ENCODE peak calls at places on chromosomes 16 and 17, in four cellular contexts. C, S, P and U are unnamed samples.

GRCh38 chr17:51676691-51677487 is 416.5 kb downstream of the UTP18 start:
- DNase-seq in C (no peak), S (no peak), P (no peak), U (no peak)

GRCh38 chr17:62807812-62808575 is at the start of gene MARCHF10:
- DNase-seq in C (peak; percentile 69), P (no peak), S (no peak), U (peak; percentile 31)

GRCh38 chr16:66250686-66251405 is 115.6 kb upstream of the CDH5 start:
- DNase-seq in S (peak; percentile 92), P (no peak), C (no peak), U (no peak)

GRCh38 chr17:27741361-27741861 is 58.9 kb downstream of the NOS2 start:
- DNase-seq in P (no peak), C (no peak), S (no peak), U (no peak)

GRCh38 chr16:51389881-51390280 is 238.8 kb upstream of the SALL1 start:
- DNase-seq in C (no peak), P (no peak), S (no peak), U (no peak)

GRCh38 chr16:55257971-55258613 is 65.9 kb upstream of the IRX6 start:
- DNase-seq in S (peak; percentile 60), P (no peak), C (peak; percentile 55), U (peak; percentile 64)

GRCh38 chr17:41505836-41506767 is 690 bp upstream of the KRT13 start:
- DNase-seq in S (no peak), C (no peak), P (no peak), U (no peak)

GRCh38 chr16:75263291-75263962 is 12.0 kb upstream of the BCAR1 start:
- DNase-seq in C (no peak), S (no peak), P (no peak), U (no peak)

GRCh38 chr17:69945698-69946185 is 129.3 kb upstream of the KCNJ16 start:
- DNase-seq in S (no peak), C (no peak), P (no peak), U (no peak)

GRCh38 chr17:50916708-50917417 is 50.7 kb upstream of the TOB1 start:
- DNase-seq in S (no peak), P (no peak), C (no peak), U (no peak)

GRCh38 chr17:57898487-57899311 is 48.9 kb upstream of the MRPS23 start:
- DNase-seq in C (no peak), S (peak; percentile 96), P (peak; percentile 75), U (no peak)

GRCh38 chr16:3113765-3114479 is 1.5 kb downstream of the ZNF205 start:
- DNase-seq in P (no peak), C (no peak), S (peak; percentile 74), U (no peak)

GRCh38 chr17:27956601-27957445 is 63.7 kb upstream of the LYRM9 start:
- DNase-seq in S (no peak), P (peak; percentile 24), C (no peak), U (no peak)

GRCh38 chr16:85202051-85202601 is 89.9 kb upstream of the CIBAR2 start:
- DNase-seq in P (no peak), S (no peak), C (no peak), U (no peak)

GRCh38 chr17:36778458-36778857 is 158.8 kb upstream of the LHX1 start:
- DNase-seq in C (no peak), P (no peak), S (peak; percentile 13), U (no peak)

GRCh38 chr16:88970095-88970494 is 6.9 kb downstream of the CBFA2T3 start:
- DNase-seq in P (no peak), S (peak; percentile 31), C (no peak), U (no peak)

GRCh38 chr17:82551779-82552457 is 32.4 kb downstream of the FOXK2 start:
- DNase-seq in P (peak; percentile 82), C (peak; percentile 81), S (peak; percentile 84), U (peak; percentile 74)

GRCh38 chr17:34709108-34709779 is 129.9 kb downstream of the TMEM132E start:
- DNase-seq in P (no peak), C (no peak), S (no peak), U (no peak)

GRCh38 chr16:86722970-86723369 is 144.6 kb downstream of the FOXL1 start:
- DNase-seq in S (no peak), C (no peak), P (no peak), U (no peak)

GRCh38 chr17:6327007-6327406 is 107.9 kb downstream of the AIPL1 start:
- DNase-seq in S (no peak), C (no peak), P (no peak), U (peak; percentile 6)

GRCh38 chr17:27562777-27563455 is 68.1 kb upstream of the LGALS9 start:
- DNase-seq in C (no peak), P (no peak), S (no peak), U (no peak)

GRCh38 chr16:54291107-54291980 is 4.8 kb upstream of the IRX3 start:
- DNase-seq in C (no peak), P (no peak), S (no peak), U (no peak)

GRCh38 chr16:30186444-30186781 is 3.0 kb downstream of the CORO1A start:
- DNase-seq in S (peak; percentile 2), C (no peak), P (no peak), U (no peak)

GRCh38 chr16:49698416-49698815 is 157.5 kb downstream of the ZNF423 start:
- DNase-seq in P (no peak), C (no peak), S (peak; percentile 93), U (no peak)

GRCh38 chr17:17387461-17388362 is 84.5 kb downstream of the NT5M start:
- DNase-seq in C (peak; percentile 25), S (peak; percentile 81), P (no peak), U (peak; percentile 26)

GRCh38 chr17:6494239-6494941 is 50.1 kb downstream of the PIMREG start:
- DNase-seq in P (no peak), C (no peak), S (peak; percentile 32), U (no peak)

GRCh38 chr17:38735161-38735997 is 5.2 kb downstream of the CISD3 start:
- DNase-seq in S (peak; percentile 68), P (peak; percentile 81), C (peak; percentile 71), U (peak; percentile 81)

GRCh38 chr17:81066072-81066471 is 31.1 kb downstream of the BAIAP2 start:
- DNase-seq in P (no peak), S (no peak), C (no peak), U (no peak)

GRCh38 chr17:40937384-40937819 is at the start of gene KRT23:
- DNase-seq in C (no peak), S (no peak), P (no peak), U (no peak)

GRCh38 chr17:21019976-21020575 is 22.7 kb downstream of the USP22 start:
- DNase-seq in C (no peak), S (peak; percentile 63), P (no peak), U (no peak)

GRCh38 chr17:76524598-76525512 is 12.7 kb downstream of the CYGB start:
- DNase-seq in S (no peak), P (no peak), C (no peak), U (no peak)

GRCh38 chr16:18842565-18842964 is 41.2 kb upstream of the ARL6IP1 start:
- DNase-seq in C (no peak), P (no peak), S (no peak), U (no peak)

GRCh38 chr17:44653384-44653783 is 2.9 kb upstream of the MEIOC start:
- DNase-seq in C (no peak), P (no peak), S (no peak), U (no peak)

GRCh38 chr17:12789976-12790805 is 893 bp downstream of the ARHGAP44 start:
- DNase-seq in C (no peak), P (no peak), S (no peak), U (no peak)

GRCh38 chr17:12596961-12597360 is 68.7 kb upstream of the MYOCD start:
- DNase-seq in P (no peak), C (no peak), S (no peak), U (no peak)

GRCh38 chr17:52024296-52024870 is 134.1 kb downstream of the CA10 start:
- DNase-seq in C (no peak), S (no peak), P (no peak), U (no peak)